ENCODE peak calls at places on chromosomes 13 and 19, in ten cellular contexts. E, D, J, S, P, O, G, Z, F and C are unnamed samples.

GRCh38 chr13:43567608-43568007 is 219.2 kb downstream of the ENOX1 start:
- DNase-seq in G (peak), E (peak), Z (no peak), S (no peak), O (no peak), J (no peak), D (no peak), F (no peak), P (peak), C (no peak)

GRCh38 chr13:20573186-20573585 is 6.2 kb downstream of the IFT88 start:
- DNase-seq in J (no peak), G (no peak), D (no peak), P (no peak), Z (no peak), O (no peak), F (no peak), E (no peak), S (no peak), C (no peak)

GRCh38 chr19:5877869-5878268 is 7.5 kb upstream of the FUT5 start:
- DNase-seq in E (no peak), Z (no peak), D (no peak), S (no peak), P (no peak), F (no peak), J (no peak), O (no peak), G (no peak), C (no peak)

GRCh38 chr13:75465236-75465635 is 16.7 kb downstream of the TBC1D4 start:
- DNase-seq in G (no peak), F (no peak), Z (no peak), P (no peak), S (no peak), O (no peak), D (no peak), J (no peak), E (no peak), C (no peak)

GRCh38 chr13:74145249-74145970 is 11.2 kb upstream of the KLF12 start:
- DNase-seq in D (no peak), E (peak), S (no peak), F (no peak), Z (no peak), P (peak), J (no peak), O (peak), G (peak), C (no peak)

GRCh38 chr13:25462301-25463125 is 90.7 kb downstream of the ATP8A2 start:
- DNase-seq in P (no peak), D (no peak), G (no peak), Z (no peak), S (no peak), O (no peak), F (no peak), J (no peak), E (no peak), C (no peak)

GRCh38 chr19:55640577-55641375 is at the start of gene ZNF580:
- DNase-seq in D (peak), P (peak), O (peak), S (peak), E (peak), J (no peak), G (peak), Z (peak), F (peak), C (peak)

GRCh38 chr19:14089662-14090508 is 666 bp downstream of the SAMD1 start:
- DNase-seq in J (no peak), Z (no peak), D (peak), G (peak), S (peak), F (peak), P (peak), E (peak), O (peak), C (peak)

GRCh38 chr19:51595776-51596175 is 24.7 kb downstream of the ZNF175 start:
- DNase-seq in G (no peak), S (no peak), E (no peak), P (no peak), J (no peak), Z (no peak), O (no peak), F (no peak), D (no peak), C (no peak)

GRCh38 chr19:40691421-40692211 is 1.2 kb upstream of the NUMBL start:
- DNase-seq in E (no peak), J (no peak), Z (no peak), O (no peak), S (no peak), F (no peak), G (no peak), D (no peak), P (peak), C (no peak)

GRCh38 chr19:10773969-10774368 is 56.1 kb downstream of the DNM2 start:
- DNase-seq in G (no peak), P (no peak), O (no peak), F (peak), J (no peak), S (no peak), E (no peak), D (no peak), Z (no peak), C (no peak)

GRCh38 chr13:51519839-51520238 is 64.4 kb upstream of the WDFY2 start:
- DNase-seq in Z (no peak), F (no peak), E (peak), D (no peak), G (peak), S (no peak), P (peak), J (no peak), O (peak), C (no peak)

GRCh38 chr13:83325454-83325853 is 556.8 kb downstream of the SLITRK1 start:
- DNase-seq in Z (no peak), F (no peak), E (peak), D (no peak), P (peak), J (no peak), O (no peak), S (no peak), G (peak), C (no peak)

GRCh38 chr19:52095172-52096014 is at the start of gene ZNF841:
- DNase-seq in J (peak), P (peak), E (peak), G (peak), S (peak), D (peak), F (peak), Z (peak), O (peak), C (peak)

GRCh38 chr19:46697142-46697960 is 19.6 kb downstream of the PRKD2 start:
- DNase-seq in G (no peak), Z (no peak), P (peak), F (no peak), O (peak), D (no peak), E (peak), S (peak), J (no peak), C (no peak)

GRCh38 chr19:11230621-11231386 is 8.6 kb upstream of the ANGPTL8 start:
- DNase-seq in G (no peak), J (no peak), F (no peak), Z (no peak), D (no peak), E (no peak), O (no peak), S (no peak), P (no peak), C (no peak)

GRCh38 chr13:110023729-110024645 is 237.6 kb upstream of the IRS2 start:
- DNase-seq in Z (no peak), D (no peak), S (peak), G (peak), O (no peak), E (peak), J (no peak), F (no peak), P (peak), C (no peak)

GRCh38 chr13:113209336-113209879 is at the start of gene CUL4A:
- DNase-seq in P (peak), S (peak), G (peak), Z (peak), O (peak), J (no peak), E (peak), D (no peak), F (peak), C (peak)

GRCh38 chr19:11479470-11480080 is 1.3 kb downstream of the ELAVL3 start:
- DNase-seq in S (peak), E (no peak), F (peak), Z (no peak), G (no peak), O (peak), P (peak), D (no peak), J (no peak), C (peak)